ENCODE peak calls at places on chromosome 11, in five cellular contexts. W is choroid plexus epithelial cell, D is fibroblast of mammary gland, V is A549, Z is body of pancreas. H is an unnamed sample.

GRCh38 chr11:116505466-116506247 is 267.1 kb downstream of the BUD13 start:
- DNase-seq in W (no peak), D (no peak), V (no peak), Z (no peak), H (no peak)

GRCh38 chr11:19679952-19680823 is 32.4 kb upstream of the NAV2 start:
- DNase-seq in W (peak; percentile 94), D (peak; percentile 99), V (peak; percentile 87), Z (peak; percentile 47), H (peak; percentile 89)

GRCh38 chr11:103532133-103532788 is 423.0 kb downstream of the DYNC2H1 start:
- DNase-seq in W (peak; percentile 72), D (peak; percentile 82), V (peak; percentile 33), Z (no peak), H (peak; percentile 58)

GRCh38 chr11:94593030-94593429 is 25.9 kb downstream of the PIWIL4 start:
- DNase-seq in W (peak; percentile 28), D (peak; percentile 61), V (no peak), Z (no peak), H (no peak)

GRCh38 chr11:43130616-43131015 is 181.2 kb upstream of the API5 start:
- DNase-seq in W (no peak), D (no peak), V (no peak), Z (no peak), H (no peak)

GRCh38 chr11:101128571-101129202 is 926 bp downstream of the PGR start:
- DNase-seq in W (no peak), D (no peak), V (no peak), Z (no peak), H (peak; percentile 7)

GRCh38 chr11:102447941-102448868 is 4.4 kb downstream of the TMEM123 start:
- DNase-seq in W (no peak), D (no peak), V (no peak), Z (no peak), H (no peak)

GRCh38 chr11:122785156-122785605 is 53.1 kb upstream of the CRTAM start:
- DNase-seq in W (no peak), D (peak; percentile 40), V (no peak), Z (no peak), H (peak; percentile 29)

GRCh38 chr11:70844387-70844786 is 408.0 kb downstream of the SHANK2 start:
- DNase-seq in W (no peak), D (no peak), V (no peak), Z (no peak), H (no peak)

GRCh38 chr11:76626921-76627391 is 43.6 kb downstream of the LRRC32 start:
- DNase-seq in W (peak; percentile 38), D (no peak), V (no peak), Z (no peak), H (peak; percentile 41)

GRCh38 chr11:2448661-2449547 is 4.1 kb downstream of the KCNQ1 start:
- DNase-seq in W (no peak), D (no peak), V (no peak), Z (no peak), H (no peak)

GRCh38 chr11:19838994-19839768 is 126.5 kb downstream of the NAV2 start:
- DNase-seq in W (no peak), D (peak; percentile 28), V (peak; percentile 51), Z (no peak), H (no peak)

GRCh38 chr11:69624293-69624692 is 16.7 kb upstream of the CCND1 start:
- DNase-seq in W (no peak), D (no peak), V (no peak), Z (no peak), H (no peak)

GRCh38 chr11:2168286-2169000 is 3.2 kb downstream of the TH start:
- DNase-seq in W (no peak), D (no peak), V (no peak), Z (no peak), H (no peak)

GRCh38 chr11:124454552-124454951 is 9.1 kb upstream of the OR8B8 start:
- DNase-seq in W (no peak), D (no peak), V (no peak), Z (no peak), H (no peak)

GRCh38 chr11:120337896-120338840 is 2.0 kb downstream of the ARHGEF12 start:
- DNase-seq in W (peak; percentile 60), D (peak; percentile 49), V (no peak), Z (no peak), H (peak; percentile 55)

GRCh38 chr11:132037467-132037862 is 667.0 kb downstream of the NTM start:
- DNase-seq in W (no peak), D (no peak), V (no peak), Z (no peak), H (no peak)

GRCh38 chr11:2950825-2951224 is 21.6 kb upstream of the PHLDA2 start:
- DNase-seq in W (peak; percentile 65), D (no peak), V (no peak), Z (no peak), H (no peak)

GRCh38 chr11:122653911-122654310 is 1.6 kb upstream of the UBASH3B start:
- DNase-seq in W (peak; percentile 62), D (peak; percentile 44), V (no peak), Z (no peak), H (no peak)

GRCh38 chr11:468036-468435 is 18.0 kb downstream of the PTDSS2 start:
- DNase-seq in W (no peak), D (no peak), V (no peak), Z (no peak), H (no peak)

GRCh38 chr11:109247071-109247470 is 174.9 kb upstream of the C11orf87 start:
- DNase-seq in W (peak; percentile 10), D (peak; percentile 69), V (no peak), Z (no peak), H (no peak)

GRCh38 chr11:134372961-134373360 is 39.1 kb downstream of the B3GAT1 start:
- DNase-seq in W (no peak), D (no peak), V (no peak), Z (no peak), H (no peak)

GRCh38 chr11:69931994-69932910 is 113.0 kb upstream of the FGF3 start:
- DNase-seq in W (no peak), D (no peak), V (no peak), Z (no peak), H (no peak)

GRCh38 chr11:5665051-5665450 is 19.8 kb downstream of the TRIM5 start:
- DNase-seq in W (no peak), D (no peak), V (no peak), Z (no peak), H (no peak)

GRCh38 chr11:125141686-125142535 is 22.6 kb upstream of the PKNOX2 start:
- DNase-seq in W (peak; percentile 35), D (peak; percentile 28), V (no peak), Z (peak; percentile 44), H (peak; percentile 38)

GRCh38 chr11:35165416-35166368 is 26.7 kb downstream of the CD44 start:
- DNase-seq in W (peak; percentile 93), D (peak; percentile 87), V (peak; percentile 31), Z (no peak), H (peak; percentile 47)

GRCh38 chr11:112797653-112798293 is 163.4 kb upstream of the NCAM1 start:
- DNase-seq in W (peak; percentile 64), D (peak; percentile 27), V (peak; percentile 12), Z (no peak), H (peak; percentile 6)
- TF ChIP-seq CTCF in W (peak; percentile 64), D (peak; percentile 32), V (no peak), Z (peak; percentile 16), H (peak; percentile 44)

GRCh38 chr11:72671144-72672099 is 2.8 kb downstream of the PDE2A start:
- DNase-seq in W (no peak), D (no peak), V (no peak), Z (no peak), H (no peak)
- H3K4me3 ChIP-seq in W (no peak overlapping the region), D (no peak overlapping the region), V (no peak overlapping the region), Z (no peak overlapping the region), H (no peak overlapping the region)

GRCh38 chr11:113540416-113541330 is 65.5 kb upstream of the DRD2 start:
- DNase-seq in W (no peak), D (no peak), V (no peak), Z (no peak), H (no peak)
- TF ChIP-seq CTCF in W (peak; percentile 24), D (no peak), V (no peak), Z (no peak), H (no peak)

GRCh38 chr11:44728491-44728910 is 1.7 kb downstream of the TSPAN18 start:
- DNase-seq in W (no peak), D (no peak), V (no peak), Z (no peak), H (no peak)
- H3K4me3 ChIP-seq in W (no peak overlapping the region), D (no peak overlapping the region), V (no peak overlapping the region), Z (no peak overlapping the region), H (no peak overlapping the region)

GRCh38 chr11:62786318-62787004 is 741 bp upstream of the TMEM179B start:
- DNase-seq in W (peak; percentile 83), D (peak; percentile 68), V (peak; percentile 86), Z (peak; percentile 90), H (peak; percentile 84)
- TF ChIP-seq CTCF in W (peak; percentile 98), D (peak; percentile 90), V (peak; percentile 93), Z (peak; percentile 99), H (peak; percentile 99)

DNA sequence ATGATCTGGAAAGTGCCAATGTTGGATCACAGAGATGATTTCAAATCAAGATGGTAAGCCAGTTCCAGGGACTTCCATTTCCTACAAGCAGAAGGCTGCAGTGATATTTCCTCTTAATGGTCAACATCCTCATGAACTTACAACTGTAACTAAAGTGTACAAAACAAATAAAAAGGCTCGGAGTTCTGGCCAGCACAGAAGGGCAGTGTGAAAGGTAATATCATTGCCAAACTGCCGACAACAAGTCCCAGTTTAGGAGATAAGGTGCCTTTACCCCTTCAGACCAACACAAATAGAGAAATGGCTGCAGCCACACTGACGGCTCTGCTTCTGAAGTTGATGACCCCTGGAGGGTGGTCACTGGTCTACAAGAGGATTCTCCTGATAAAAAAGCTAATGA is 91.1 kb downstream of the ETS1 start:
- DNase-seq in W (no peak), D (peak; percentile 14), V (no peak), Z (no peak), H (no peak)
- H3K4me3 ChIP-seq in W (no peak overlapping the region), D (no peak overlapping the region), V (peak overlapping the region; percentile 9), Z (no peak overlapping the region), H (no peak overlapping the region)

DNA sequence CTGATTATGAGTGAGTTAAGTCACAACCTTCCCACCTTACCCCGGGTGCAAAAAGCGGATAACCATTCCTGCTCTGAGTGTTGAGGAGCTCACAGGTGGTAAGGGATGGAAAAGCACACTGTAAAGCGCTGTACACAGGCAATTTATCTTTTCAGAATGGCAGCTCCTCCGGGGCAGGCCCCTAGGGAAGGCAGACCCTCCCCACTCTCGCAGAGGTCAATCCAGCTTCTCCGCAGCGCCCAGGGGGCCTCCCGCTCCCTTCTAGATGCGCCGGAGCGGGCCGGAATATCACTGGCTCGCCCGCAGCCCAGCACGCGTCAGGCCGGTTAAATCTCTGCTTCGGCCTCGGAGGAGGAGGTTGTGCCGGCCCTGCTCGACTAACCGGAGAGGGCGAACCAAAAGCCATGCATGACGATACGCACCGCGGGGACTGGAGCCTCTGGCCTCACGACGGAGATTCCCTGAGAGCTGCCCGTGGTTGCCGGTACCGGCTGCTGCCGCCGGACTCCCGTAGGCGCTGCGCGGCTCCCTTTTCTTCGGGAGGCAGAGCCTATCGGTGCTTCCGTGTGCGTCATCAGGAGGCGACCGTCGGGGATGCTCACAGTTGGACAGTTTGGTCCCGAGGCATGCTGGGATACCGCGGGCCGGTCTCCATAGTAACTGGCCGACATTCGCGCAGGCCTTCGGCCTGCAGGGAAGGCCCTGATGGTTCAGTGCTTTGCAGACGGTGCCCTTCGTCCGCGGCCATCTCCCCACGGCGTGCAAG is at the start of gene BRMS1:
- DNase-seq in W (peak; percentile 98), D (peak; percentile 96), V (peak; percentile 98), Z (peak; percentile 98), H (peak; percentile 98)
- TF ChIP-seq CTCF in W (peak; percentile 24), D (peak; percentile 12), V (no peak), Z (peak; percentile 42), H (peak; percentile 11)

H was measured in fibroblast of villous mesenchyme.